ENCODE peak calls at places on chromosome 13, in six cellular contexts. K, D, I, P, Q and L are unnamed samples.

GRCh38 chr13:20461860-20462532 is 63.7 kb downstream of the CRYL1 start:
- ATAC-seq in K (no peak), P (no peak), Q (peak), I (no peak), D (peak), L (no peak)

GRCh38 chr13:114313061-114313860 is 1.0 kb upstream of the CHAMP1 start:
- ATAC-seq in K (peak), Q (no peak), I (no peak), D (no peak), P (no peak), L (peak)

GRCh38 chr13:45932611-45933182 is 81.1 kb upstream of the SIAH3 start:
- ATAC-seq in K (no peak), Q (no peak), D (no peak), I (peak), P (no peak), L (no peak)

GRCh38 chr13:111275995-111276618 is 44.3 kb upstream of the TEX29 start:
- ATAC-seq in P (no peak), Q (no peak), K (peak), I (no peak), D (no peak), L (peak)

GRCh38 chr13:27298849-27299248 is 28.2 kb downstream of the RASL11A start:
- ATAC-seq in K (no peak), I (peak), Q (peak), P (no peak), D (no peak), L (no peak)

GRCh38 chr13:36666482-36667264 is 7.1 kb upstream of the SERTM1 start:
- ATAC-seq in I (no peak), P (no peak), D (no peak), K (no peak), Q (no peak), L (peak)

GRCh38 chr13:84136582-84136981 is 254.3 kb upstream of the SLITRK1 start:
- ATAC-seq in P (peak), I (no peak), D (no peak), K (peak), Q (no peak), L (peak)

GRCh38 chr13:75946746-75947397 is 310.7 kb downstream of the LMO7 start:
- ATAC-seq in I (no peak), P (no peak), K (no peak), D (peak), Q (peak), L (no peak)

GRCh38 chr13:103188688-103189326 is 122.6 kb upstream of the SLC10A2 start:
- ATAC-seq in K (no peak), Q (peak), P (no peak), I (peak), D (no peak), L (no peak)

GRCh38 chr13:39913928-39914327 is 258.5 kb downstream of the COG6 start:
- ATAC-seq in Q (peak), I (peak), K (no peak), D (peak), P (no peak), L (no peak)

GRCh38 chr13:78161266-78161665 is 242.6 kb upstream of the EDNRB start:
- ATAC-seq in K (no peak), D (no peak), I (no peak), Q (no peak), P (no peak), L (no peak)

GRCh38 chr13:54206601-54207000 is 1178.0 kb downstream of the OLFM4 start:
- ATAC-seq in Q (no peak), K (no peak), I (no peak), P (no peak), D (no peak), L (no peak)

GRCh38 chr13:27573265-27573664 is 47.1 kb downstream of the LNX2 start:
- ATAC-seq in D (no peak), I (no peak), Q (no peak), K (no peak), P (no peak), L (no peak)

GRCh38 chr13:107765724-107766436 is 449.5 kb downstream of the LIG4 start:
- ATAC-seq in K (no peak), P (no peak), D (no peak), Q (no peak), I (no peak), L (no peak)

GRCh38 chr13:110564472-110564985 is 3.0 kb upstream of the RAB20 start:
- ATAC-seq in I (no peak), P (no peak), K (no peak), Q (no peak), D (no peak), L (no peak)

GRCh38 chr13:50730496-50731171 is 112.9 kb downstream of the DLEU7 start:
- ATAC-seq in I (no peak), Q (no peak), D (peak), P (no peak), K (no peak), L (no peak)

GRCh38 chr13:44364601-44365000 is 9.0 kb upstream of the SERP2 start:
- ATAC-seq in Q (peak), I (no peak), D (peak), P (no peak), K (no peak), L (no peak)

GRCh38 chr13:105213512-105213911 is 1322.0 kb downstream of the EFNB2 start:
- ATAC-seq in D (no peak), P (no peak), K (no peak), Q (no peak), I (no peak), L (no peak)

GRCh38 chr13:36089130-36089529 is 42.1 kb downstream of the DCLK1 start:
- ATAC-seq in K (no peak), Q (peak), I (no peak), P (no peak), D (no peak), L (no peak)

GRCh38 chr13:98834254-98834960 is 81.9 kb upstream of the SLC15A1 start:
- ATAC-seq in P (no peak), K (no peak), D (no peak), I (no peak), Q (no peak), L (no peak)

GRCh38 chr13:24243311-24243710 is 66.1 kb upstream of the C1QTNF9 start:
- ATAC-seq in Q (no peak), I (peak), P (no peak), K (no peak), D (peak), L (no peak)

GRCh38 chr13:107928762-107929161 is 286.6 kb downstream of the LIG4 start:
- ATAC-seq in I (no peak), P (no peak), D (no peak), K (no peak), Q (no peak), L (no peak)

GRCh38 chr13:82720961-82721360 is 1161.3 kb downstream of the SLITRK1 start:
- ATAC-seq in Q (no peak), P (no peak), I (no peak), K (no peak), D (no peak), L (no peak)

GRCh38 chr13:40946485-40946884 is 72.6 kb downstream of the ELF1 start:
- ATAC-seq in K (no peak), P (no peak), Q (no peak), I (no peak), D (no peak), L (no peak)

GRCh38 chr13:22927008-22927393 is 253.8 kb upstream of the SGCG start:
- ATAC-seq in I (peak), D (no peak), P (no peak), Q (peak), K (no peak), L (no peak)

GRCh38 chr13:79432086-79432485 is 26.0 kb upstream of the RBM26 start:
- ATAC-seq in D (no peak), P (no peak), K (no peak), I (no peak), Q (no peak), L (no peak)

GRCh38 chr13:49314344-49314882 is 66.7 kb downstream of the CDADC1 start:
- ATAC-seq in K (no peak), I (peak), P (no peak), D (peak), Q (peak), L (peak)

GRCh38 chr13:113186061-113186900 is 22.2 kb downstream of the PCID2 start:
- ATAC-seq in D (no peak), I (no peak), Q (no peak), K (peak), P (peak), L (peak)